ENCODE peak calls at places on chromosomes 2 and 18, in seven cellular contexts. One of them, this sample, is unnamed.

GRCh38 chr2:69217333-69218080 is 169.5 kb downstream of the GFPT1 start:
- DNase-seq in activated CD4-positive, alpha-beta T cell treated with anti-CD3 and anti-CD28 coated beads, Interleukin-2, amount 50 U/mL, for 1 hour: no peak
- DNase-seq in NCI-H2081: no peak
- DNase-seq in neural progenitor cell: no peak
- DNase-seq in EH: no peak
- DNase-seq in Ammon's horn: no peak
- DNase-seq in activated T-cell treated with anti-CD3 and anti-CD28 coated beads, Interleukin-2, amount 50 U/mL, for 72 hours: no peak
- DNase-seq in this sample: no peak

GRCh38 chr2:226699321-226699720 is 100.3 kb downstream of the IRS1 start:
- DNase-seq in activated CD4-positive, alpha-beta T cell treated with anti-CD3 and anti-CD28 coated beads, Interleukin-2, amount 50 U/mL, for 1 hour: no peak
- DNase-seq in NCI-H2081: no peak
- DNase-seq in neural progenitor cell: no peak
- DNase-seq in EH: peak
- DNase-seq in Ammon's horn: peak
- DNase-seq in activated T-cell treated with anti-CD3 and anti-CD28 coated beads, Interleukin-2, amount 50 U/mL, for 72 hours: no peak
- DNase-seq in this sample: no peak

GRCh38 chr18:457120-457519 is 43.4 kb downstream of the COLEC12 start:
- DNase-seq in activated CD4-positive, alpha-beta T cell treated with anti-CD3 and anti-CD28 coated beads, Interleukin-2, amount 50 U/mL, for 1 hour: no peak
- DNase-seq in NCI-H2081: no peak
- DNase-seq in neural progenitor cell: peak
- DNase-seq in EH: peak
- DNase-seq in Ammon's horn: no peak
- DNase-seq in activated T-cell treated with anti-CD3 and anti-CD28 coated beads, Interleukin-2, amount 50 U/mL, for 72 hours: no peak
- DNase-seq in this sample: no peak

GRCh38 chr2:118971245-118972122 is 29.5 kb downstream of the MARCO start:
- DNase-seq in activated CD4-positive, alpha-beta T cell treated with anti-CD3 and anti-CD28 coated beads, Interleukin-2, amount 50 U/mL, for 1 hour: no peak
- DNase-seq in NCI-H2081: no peak
- DNase-seq in neural progenitor cell: no peak
- DNase-seq in EH: no peak
- DNase-seq in Ammon's horn: peak
- DNase-seq in activated T-cell treated with anti-CD3 and anti-CD28 coated beads, Interleukin-2, amount 50 U/mL, for 72 hours: no peak
- DNase-seq in this sample: no peak

GRCh38 chr2:96985181-96985580 is 1.2 kb downstream of the FAM178B start:
- DNase-seq in activated CD4-positive, alpha-beta T cell treated with anti-CD3 and anti-CD28 coated beads, Interleukin-2, amount 50 U/mL, for 1 hour: no peak
- DNase-seq in NCI-H2081: no peak
- DNase-seq in neural progenitor cell: peak
- DNase-seq in EH: no peak
- DNase-seq in Ammon's horn: no peak
- DNase-seq in activated T-cell treated with anti-CD3 and anti-CD28 coated beads, Interleukin-2, amount 50 U/mL, for 72 hours: no peak
- DNase-seq in this sample: no peak

GRCh38 chr18:74410441-74410992 is 46.6 kb downstream of the DIPK1C start:
- DNase-seq in activated CD4-positive, alpha-beta T cell treated with anti-CD3 and anti-CD28 coated beads, Interleukin-2, amount 50 U/mL, for 1 hour: no peak
- DNase-seq in NCI-H2081: no peak
- DNase-seq in neural progenitor cell: no peak
- DNase-seq in EH: no peak
- DNase-seq in Ammon's horn: no peak
- DNase-seq in activated T-cell treated with anti-CD3 and anti-CD28 coated beads, Interleukin-2, amount 50 U/mL, for 72 hours: no peak
- DNase-seq in this sample: no peak

GRCh38 chr2:130243359-130243758 is 45.1 kb upstream of the TUBA3E start:
- DNase-seq in activated CD4-positive, alpha-beta T cell treated with anti-CD3 and anti-CD28 coated beads, Interleukin-2, amount 50 U/mL, for 1 hour: no peak
- DNase-seq in NCI-H2081: no peak
- DNase-seq in neural progenitor cell: no peak
- DNase-seq in EH: no peak
- DNase-seq in Ammon's horn: no peak
- DNase-seq in activated T-cell treated with anti-CD3 and anti-CD28 coated beads, Interleukin-2, amount 50 U/mL, for 72 hours: no peak
- DNase-seq in this sample: no peak

GRCh38 chr2:43051316-43051715 is 175.1 kb downstream of the ZFP36L2 start:
- DNase-seq in activated CD4-positive, alpha-beta T cell treated with anti-CD3 and anti-CD28 coated beads, Interleukin-2, amount 50 U/mL, for 1 hour: peak
- DNase-seq in NCI-H2081: no peak
- DNase-seq in neural progenitor cell: no peak
- DNase-seq in EH: peak
- DNase-seq in Ammon's horn: no peak
- DNase-seq in activated T-cell treated with anti-CD3 and anti-CD28 coated beads, Interleukin-2, amount 50 U/mL, for 72 hours: peak
- DNase-seq in this sample: no peak

GRCh38 chr2:160918909-160919503 is 241.2 kb upstream of the TANK start:
- DNase-seq in activated CD4-positive, alpha-beta T cell treated with anti-CD3 and anti-CD28 coated beads, Interleukin-2, amount 50 U/mL, for 1 hour: peak
- DNase-seq in NCI-H2081: peak
- DNase-seq in neural progenitor cell: peak
- DNase-seq in EH: peak
- DNase-seq in Ammon's horn: peak
- DNase-seq in activated T-cell treated with anti-CD3 and anti-CD28 coated beads, Interleukin-2, amount 50 U/mL, for 72 hours: peak
- DNase-seq in this sample: peak

GRCh38 chr2:236782938-236783337 is 213.3 kb downstream of the ACKR3 start:
- DNase-seq in activated CD4-positive, alpha-beta T cell treated with anti-CD3 and anti-CD28 coated beads, Interleukin-2, amount 50 U/mL, for 1 hour: no peak
- DNase-seq in NCI-H2081: no peak
- DNase-seq in neural progenitor cell: no peak
- DNase-seq in EH: no peak
- DNase-seq in Ammon's horn: no peak
- DNase-seq in activated T-cell treated with anti-CD3 and anti-CD28 coated beads, Interleukin-2, amount 50 U/mL, for 72 hours: no peak
- DNase-seq in this sample: no peak

GRCh38 chr2:173216055-173216454 is 138.6 kb upstream of the CDCA7 start:
- DNase-seq in activated CD4-positive, alpha-beta T cell treated with anti-CD3 and anti-CD28 coated beads, Interleukin-2, amount 50 U/mL, for 1 hour: no peak
- DNase-seq in NCI-H2081: no peak
- DNase-seq in neural progenitor cell: no peak
- DNase-seq in EH: no peak
- DNase-seq in Ammon's horn: no peak
- DNase-seq in activated T-cell treated with anti-CD3 and anti-CD28 coated beads, Interleukin-2, amount 50 U/mL, for 72 hours: no peak
- DNase-seq in this sample: no peak

GRCh38 chr2:118632921-118633320 is 214.5 kb downstream of the EN1 start:
- DNase-seq in activated CD4-positive, alpha-beta T cell treated with anti-CD3 and anti-CD28 coated beads, Interleukin-2, amount 50 U/mL, for 1 hour: no peak
- DNase-seq in NCI-H2081: no peak
- DNase-seq in neural progenitor cell: no peak
- DNase-seq in EH: no peak
- DNase-seq in Ammon's horn: no peak
- DNase-seq in activated T-cell treated with anti-CD3 and anti-CD28 coated beads, Interleukin-2, amount 50 U/mL, for 72 hours: no peak
- DNase-seq in this sample: peak

GRCh38 chr2:220575963-220576362 is 948.5 kb downstream of the SLC4A3 start:
- DNase-seq in activated CD4-positive, alpha-beta T cell treated with anti-CD3 and anti-CD28 coated beads, Interleukin-2, amount 50 U/mL, for 1 hour: no peak
- DNase-seq in NCI-H2081: no peak
- DNase-seq in neural progenitor cell: no peak
- DNase-seq in EH: no peak
- DNase-seq in Ammon's horn: no peak
- DNase-seq in activated T-cell treated with anti-CD3 and anti-CD28 coated beads, Interleukin-2, amount 50 U/mL, for 72 hours: no peak
- DNase-seq in this sample: no peak

GRCh38 chr18:75210274-75211001 is at the start of gene TSHZ1:
- DNase-seq in activated CD4-positive, alpha-beta T cell treated with anti-CD3 and anti-CD28 coated beads, Interleukin-2, amount 50 U/mL, for 1 hour: peak
- DNase-seq in NCI-H2081: peak
- DNase-seq in neural progenitor cell: peak
- DNase-seq in EH: peak
- DNase-seq in Ammon's horn: peak
- DNase-seq in activated T-cell treated with anti-CD3 and anti-CD28 coated beads, Interleukin-2, amount 50 U/mL, for 72 hours: peak
- DNase-seq in this sample: peak